ENCODE peak calls at places on chromosome 10, in five cellular contexts. T is iPS-NIHi11, I is NCI-H1930, L is Ammon's horn, R is neural crest cell. K is an unnamed sample.

GRCh38 chr10:118305730-118306129 is 36.4 kb downstream of the FAM204A start:
- DNase-seq in T (no peak), I (no peak), L (no peak), R (no peak), K (no peak)

GRCh38 chr10:112919721-112920120 is 30.3 kb upstream of the TCF7L2 start:
- DNase-seq in T (no peak), I (no peak), L (no peak), R (no peak), K (no peak)

GRCh38 chr10:68095176-68095575 is 14.1 kb upstream of the MYPN start:
- DNase-seq in T (no peak), I (no peak), L (no peak), R (no peak), K (no peak)

GRCh38 chr10:129911451-129912160 is 52.5 kb downstream of the EBF3 start:
- DNase-seq in T (no peak), I (no peak), L (no peak), R (no peak), K (no peak)

GRCh38 chr10:15585303-15585715 is 134.4 kb downstream of the ITGA8 start:
- DNase-seq in T (peak), I (peak), L (peak), R (peak), K (no peak)

GRCh38 chr10:78859266-78859665 is 209.5 kb upstream of the ZMIZ1 start:
- DNase-seq in T (no peak), I (no peak), L (no peak), R (no peak), K (no peak)

GRCh38 chr10:103648951-103649532 is 155.5 kb downstream of the NEURL1 start:
- DNase-seq in T (no peak), I (no peak), L (no peak), R (no peak), K (no peak)

GRCh38 chr10:60917331-60918280 is 26.4 kb downstream of the RHOBTB1 start:
- DNase-seq in T (no peak), I (no peak), L (no peak), R (no peak), K (no peak)

GRCh38 chr10:126904493-126904806 is 778 bp upstream of the DOCK1 start:
- DNase-seq in T (no peak), I (no peak), L (no peak), R (no peak), K (no peak)

GRCh38 chr10:45580781-45581496 is 91.6 kb downstream of the ZFAND4 start:
- DNase-seq in T (no peak), I (no peak), L (no peak), R (no peak), K (no peak)

GRCh38 chr10:80194373-80195045 is 10.8 kb downstream of the ANXA11 start:
- DNase-seq in T (no peak), I (no peak), L (no peak), R (no peak), K (no peak)

GRCh38 chr10:19683326-19683725 is 132.9 kb upstream of the PLXDC2 start:
- DNase-seq in T (no peak), I (no peak), L (no peak), R (no peak), K (no peak)

GRCh38 chr10:14667748-14668147 is 106.9 kb downstream of the FAM107B start:
- DNase-seq in T (no peak), I (no peak), L (no peak), R (no peak), K (no peak)

GRCh38 chr10:132180736-132181135 is 6.0 kb upstream of the DPYSL4 start:
- DNase-seq in T (no peak), I (no peak), L (no peak), R (no peak), K (no peak)

GRCh38 chr10:5619366-5620211 is 46.8 kb downstream of the ASB13 start:
- DNase-seq in T (no peak), I (no peak), L (no peak), R (no peak), K (no peak)

GRCh38 chr10:51892965-51893658 is 193.7 kb upstream of the CSTF2T start:
- DNase-seq in T (peak), I (no peak), L (peak), R (peak), K (no peak)

GRCh38 chr10:15255961-15256360 is 87.5 kb upstream of the NMT2 start:
- DNase-seq in T (no peak), I (no peak), L (no peak), R (no peak), K (no peak)

GRCh38 chr10:132096223-132096622 is 30.5 kb downstream of the JAKMIP3 start:
- DNase-seq in T (no peak), I (no peak), L (no peak), R (no peak), K (no peak)

GRCh38 chr10:75707080-75707840 is 275.8 kb downstream of the LRMDA start:
- DNase-seq in T (no peak), I (no peak), L (no peak), R (no peak), K (no peak)

GRCh38 chr10:70169661-70170364 is 501 bp downstream of the SAR1A start:
- DNase-seq in T (peak), I (no peak), L (peak), R (no peak), K (no peak)

GRCh38 chr10:71644307-71645180 is 75.0 kb downstream of the C10orf105 start:
- DNase-seq in T (no peak), I (no peak), L (no peak), R (no peak), K (no peak)

GRCh38 chr10:61901829-61902447 is 439 bp downstream of the ARID5B start:
- DNase-seq in T (peak), I (no peak), L (no peak), R (peak), K (no peak)

GRCh38 chr10:4595920-4596319 is 230.1 kb upstream of the AKR1E2 start:
- DNase-seq in T (no peak), I (no peak), L (no peak), R (no peak), K (no peak)

GRCh38 chr10:5094265-5095205 is at the start of gene AKR1C3:
- DNase-seq in T (peak), I (no peak), L (peak), R (no peak), K (no peak)

GRCh38 chr10:25639646-25640045 is 294.4 kb upstream of the MYO3A start:
- DNase-seq in T (peak), I (no peak), L (peak), R (no peak), K (no peak)

GRCh38 chr10:95264227-95265051 is 26.4 kb downstream of the PDLIM1 start:
- DNase-seq in T (peak), I (no peak), L (no peak), R (no peak), K (no peak)

GRCh38 chr10:44968101-44968886 is 8.7 kb downstream of the RASSF4 start:
- DNase-seq in T (no peak), I (no peak), L (peak), R (no peak), K (no peak)

GRCh38 chr10:104031631-104032030 is 54.0 kb downstream of the COL17A1 start:
- DNase-seq in T (no peak), I (no peak), L (no peak), R (no peak), K (no peak)

GRCh38 chr10:132975976-132976682 is 33.8 kb upstream of the CFAP46 start:
- DNase-seq in T (peak), I (no peak), L (no peak), R (no peak), K (no peak)

GRCh38 chr10:71837085-71837827 is 13.8 kb downstream of the PSAP start:
- DNase-seq in T (peak), I (no peak), L (no peak), R (no peak), K (no peak)

GRCh38 chr10:91043173-91043910 is 122.5 kb upstream of the ANKRD1 start:
- DNase-seq in T (peak), I (no peak), L (peak), R (no peak), K (no peak)

GRCh38 chr10:86163522-86164215 is 202.9 kb downstream of the GRID1 start:
- DNase-seq in T (no peak), I (no peak), L (no peak), R (no peak), K (no peak)

GRCh38 chr10:71300555-71301370 is 18.3 kb upstream of the SLC29A3 start:
- DNase-seq in T (no peak), I (no peak), L (no peak), R (no peak), K (no peak)

GRCh38 chr10:110151467-110151866 is 55.9 kb upstream of the MXI1 start:
- DNase-seq in T (peak), I (no peak), L (no peak), R (no peak), K (peak)

GRCh38 chr10:37566336-37566735 is 291.1 kb downstream of the ZNF248 start:
- DNase-seq in T (no peak), I (no peak), L (no peak), R (no peak), K (no peak)